ENCODE peak calls at places on chromosomes 13 and 19, in nine cellular contexts. D is stimulated activated CD8-positive, alpha-beta memory T cell treated with anti-CD3 and anti-CD28 coated beads, Interleukin-4, amount 100 ng/mL, for 4 hours; A is GM12878; V is naive B cell; J is NCI-H345; N is fibroblast of gingiva; T is aorta; P is brain microvascular endothelial cell; Q is fibroblast of lung. K is an unnamed sample.

GRCh38 chr13:21427741-21428140 is 31.4 kb downstream of the ZDHHC20 start:
- DNase-seq in J (no peak), D (no peak), Q (no peak), P (no peak), V (no peak), N (no peak), T (no peak), A (peak; percentile 20), K (no peak)

GRCh38 chr13:102651392-102651791 is 43.5 kb downstream of the METTL21C start:
- DNase-seq in V (no peak), A (no peak), T (no peak), D (no peak), Q (peak; percentile 65), N (peak; percentile 5), J (no peak), P (no peak), K (no peak)

GRCh38 chr19:5294403-5295160 is 46.0 kb downstream of the PTPRS start:
- DNase-seq in D (no peak), T (no peak), V (no peak), Q (no peak), J (no peak), P (no peak), A (no peak), N (no peak), K (no peak)

GRCh38 chr13:41700790-41701310 is 243.5 kb downstream of the RGCC start:
- DNase-seq in V (no peak), J (peak; percentile 82), Q (peak; percentile 74), N (peak; percentile 83), A (no peak), D (no peak), P (peak; percentile 28), T (no peak), K (no peak)

GRCh38 chr19:45800009-45800553 is 7.4 kb upstream of the DMWD start:
- DNase-seq in Q (peak; percentile 36), A (no peak), D (no peak), P (peak; percentile 31), J (no peak), V (no peak), T (peak; percentile 76), N (no peak), K (no peak)

GRCh38 chr13:110089100-110089499 is 217.9 kb downstream of the COL4A1 start:
- DNase-seq in V (no peak), Q (no peak), D (no peak), N (no peak), P (no peak), J (no peak), A (no peak), T (no peak), K (no peak)

GRCh38 chr19:18906605-18907519 is 10.9 kb upstream of the CERS1 start:
- DNase-seq in J (no peak), V (no peak), A (no peak), N (no peak), D (no peak), Q (no peak), P (no peak), T (no peak), K (no peak)

GRCh38 chr13:30752201-30752797 is 17.0 kb downstream of the ALOX5AP start:
- DNase-seq in Q (peak; percentile 28), A (no peak), J (no peak), T (peak; percentile 79), V (no peak), P (peak; percentile 41), N (no peak), D (no peak), K (no peak)

GRCh38 chr13:39538826-39539555 is 64.0 kb downstream of the LHFPL6 start:
- DNase-seq in V (no peak), P (peak; percentile 40), J (no peak), N (peak; percentile 72), A (no peak), Q (peak; percentile 74), T (no peak), D (no peak), K (no peak)

GRCh38 chr13:28953714-28954113 is 133.6 kb downstream of the MTUS2 start:
- DNase-seq in Q (no peak), V (no peak), D (no peak), J (no peak), A (no peak), T (no peak), P (no peak), N (no peak), K (no peak)

GRCh38 chr19:1561236-1561842 is 6.8 kb downstream of the MEX3D start:
- DNase-seq in P (no peak), A (no peak), V (no peak), T (peak; percentile 63), N (no peak), D (no peak), J (no peak), Q (no peak), K (no peak)

GRCh38 chr19:2064788-2065524 is 13.9 kb upstream of the MKNK2 start:
- DNase-seq in A (no peak), N (peak; percentile 28), P (no peak), J (no peak), V (no peak), Q (no peak), T (no peak), D (no peak), K (peak; percentile 97)

K was measured in cerebellar nuclear complex.